ENCODE peak calls at places on chromosomes 3 and 15, in eight cellular contexts. B is OCI-LY7, H is MM.1S, F is SK-N-SH, Z is neural progenitor cell, A is HCT116, M is PC-3, Y is GM23338. L is an unnamed sample.

GRCh38 chr3:177647876-177648275 is 450.6 kb upstream of the TBL1XR1 start:
- DNase-seq in B (no peak), H (no peak), F (no peak), Z (no peak), A (no peak), M (no peak), Y (no peak), L (no peak)

GRCh38 chr3:23647706-23648258 is 158.0 kb upstream of the UBE2E1 start:
- DNase-seq in B (no peak), H (no peak), F (no peak), Z (no peak), A (no peak), M (no peak), Y (no peak), L (no peak)

GRCh38 chr3:57091471-57091870 is 31.0 kb downstream of the SPATA12 start:
- DNase-seq in B (no peak), H (no peak), F (no peak), Z (no peak), A (no peak), M (no peak), Y (no peak), L (no peak)

GRCh38 chr3:123552095-123552714 is 32.6 kb downstream of the HACD2 start:
- DNase-seq in B (peak; percentile 11), H (peak; percentile 36), F (peak; percentile 27), Z (peak; percentile 22), A (no peak), M (peak; percentile 63), Y (peak; percentile 73), L (no peak)

GRCh38 chr3:48656841-48657281 is 5.8 kb downstream of the CELSR3 start:
- DNase-seq in B (no peak), H (no peak), F (no peak), Z (no peak), A (no peak), M (no peak), Y (peak; percentile 70), L (no peak)

GRCh38 chr3:189937302-189938255 is 183.1 kb downstream of the P3H2 start:
- DNase-seq in B (no peak), H (no peak), F (no peak), Z (no peak), A (peak; percentile 99), M (peak; percentile 99), Y (no peak), L (no peak)

GRCh38 chr15:80140909-80141308 is 11.9 kb upstream of the FAH start:
- DNase-seq in B (no peak), H (no peak), F (no peak), Z (no peak), A (no peak), M (no peak), Y (no peak), L (no peak)

GRCh38 chr3:126356373-126357298 is 572 bp downstream of the KLF15 start:
- DNase-seq in B (peak; percentile 40), H (no peak), F (peak; percentile 82), Z (peak; percentile 72), A (no peak), M (no peak), Y (peak; percentile 41), L (peak; percentile 44)

GRCh38 chr3:136249091-136249490 is 1.0 kb upstream of the PCCB start:
- DNase-seq in B (peak; percentile 8), H (no peak), F (no peak), Z (no peak), A (no peak), M (no peak), Y (no peak), L (no peak)

GRCh38 chr3:48847586-48848423 is at the start of gene PRKAR2A:
- DNase-seq in B (peak; percentile 90), H (peak; percentile 90), F (peak; percentile 98), Z (peak; percentile 96), A (peak; percentile 79), M (peak; percentile 93), Y (peak; percentile 93), L (peak; percentile 96)

GRCh38 chr3:109597438-109597837 is 260.1 kb upstream of the DPPA4 start:
- DNase-seq in B (no peak), H (no peak), F (peak; percentile 36), Z (no peak), A (no peak), M (no peak), Y (no peak), L (no peak)

GRCh38 chr15:65385868-65386253 is 8.1 kb upstream of the IGDCC3 start:
- DNase-seq in B (no peak), H (no peak), F (no peak), Z (no peak), A (no peak), M (no peak), Y (no peak), L (no peak)

GRCh38 chr3:115758076-115758763 is 134.9 kb downstream of the GAP43 start:
- DNase-seq in B (no peak), H (no peak), F (no peak), Z (no peak), A (no peak), M (peak; percentile 16), Y (no peak), L (no peak)

GRCh38 chr3:170697803-170698350 is 112.0 kb upstream of the SLC7A14 start:
- DNase-seq in B (no peak), H (no peak), F (no peak), Z (peak; percentile 12), A (no peak), M (no peak), Y (peak; percentile 40), L (no peak)

GRCh38 chr3:107604057-107604802 is 81.5 kb downstream of the BBX start:
- DNase-seq in B (no peak), H (no peak), F (no peak), Z (no peak), A (no peak), M (no peak), Y (no peak), L (no peak)

GRCh38 chr3:124174463-124174862 is 182.5 kb upstream of the ROPN1 start:
- DNase-seq in B (no peak), H (no peak), F (peak; percentile 88), Z (no peak), A (no peak), M (peak; percentile 15), Y (no peak), L (peak; percentile 18)

GRCh38 chr3:51955893-51956770 is 951 bp downstream of the GPR62 start:
- DNase-seq in B (peak; percentile 36), H (no peak), F (peak; percentile 91), Z (peak; percentile 84), A (no peak), M (no peak), Y (peak; percentile 91), L (peak; percentile 77)

GRCh38 chr3:63934041-63934440 is 21.9 kb upstream of the SCAANT1 start:
- DNase-seq in B (no peak), H (no peak), F (no peak), Z (peak; percentile 70), A (no peak), M (no peak), Y (peak; percentile 37), L (no peak)
- TF ChIP-seq EZH2phosphoT487 in B (no peak), H (no peak), F (no peak), Z (no peak), A (no peak), M (no peak), Y (no peak), L (no peak)

GRCh38 chr3:100606894-100607512 is 2.4 kb upstream of the ADGRG7 start:
- DNase-seq in B (no peak), H (peak; percentile 53), F (no peak), Z (no peak), A (no peak), M (no peak), Y (no peak), L (no peak)

GRCh38 chr3:100602506-100603444 is 6.6 kb upstream of the ADGRG7 start:
- DNase-seq in B (no peak), H (peak; percentile 32), F (no peak), Z (no peak), A (peak; percentile 12), M (peak; percentile 75), Y (no peak), L (peak; percentile 63)

GRCh38 chr3:100600181-100601042 is 9.0 kb upstream of the ADGRG7 start:
- DNase-seq in B (no peak), H (peak; percentile 34), F (no peak), Z (no peak), A (no peak), M (no peak), Y (no peak), L (no peak)

GRCh38 chr3:100605358-100605757 is 4.0 kb upstream of the ADGRG7 start:
- DNase-seq in B (no peak), H (no peak), F (no peak), Z (peak; percentile 5), A (no peak), M (no peak), Y (no peak), L (no peak)

DNA sequence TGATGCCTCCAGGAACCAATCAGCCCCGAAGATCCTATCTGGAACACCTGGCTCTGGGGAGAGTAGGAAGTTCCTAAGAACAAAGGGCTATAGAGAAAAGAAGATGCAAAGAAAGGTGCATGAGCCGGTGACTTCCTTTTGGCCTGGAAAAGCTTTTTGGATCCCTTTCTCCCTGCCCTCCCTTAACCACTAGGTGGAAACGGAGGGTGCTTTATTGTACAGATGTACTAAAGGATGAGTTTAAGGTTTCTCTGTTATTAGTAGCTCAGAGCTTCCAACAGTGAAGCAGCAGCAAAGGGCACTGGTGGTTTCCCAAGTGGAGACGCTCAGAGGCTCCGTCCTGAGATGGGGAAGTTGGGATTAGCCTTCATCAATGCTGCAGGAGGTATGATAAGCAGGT is 6.0 kb upstream of the ADGRG7 start:
- DNase-seq in B (peak; percentile 6), H (peak; percentile 36), F (peak; percentile 40), Z (peak; percentile 43), A (peak; percentile 41), M (peak; percentile 80), Y (peak; percentile 77), L (peak; percentile 43)
- TF ChIP-seq CTCF in B (peak; percentile 51), H (peak; percentile 53), F (peak; percentile 62), Z (peak; percentile 53), A (peak; percentile 66), M (peak; percentile 81), Y (peak; percentile 66), L (peak; percentile 44)

GRCh38 chr3:73874596-73874995 is 249.9 kb upstream of the PDZRN3 start:
- DNase-seq in B (no peak), H (no peak), F (no peak), Z (no peak), A (no peak), M (no peak), Y (peak; percentile 17), L (no peak)

GRCh38 chr3:73863546-73864079 is 238.9 kb upstream of the PDZRN3 start:
- DNase-seq in B (no peak), H (no peak), F (no peak), Z (no peak), A (no peak), M (no peak), Y (no peak), L (no peak)

GRCh38 chr3:73867524-73867923 is 242.8 kb upstream of the PDZRN3 start:
- DNase-seq in B (no peak), H (no peak), F (no peak), Z (no peak), A (no peak), M (no peak), Y (no peak), L (no peak)

GRCh38 chr3:73868688-73869315 is 244.1 kb upstream of the PDZRN3 start:
- DNase-seq in B (no peak), H (peak; percentile 27), F (peak; percentile 48), Z (peak; percentile 52), A (no peak), M (peak; percentile 49), Y (peak; percentile 71), L (peak; percentile 68)
- TF ChIP-seq EZH2phosphoT487 in B (no peak), H (no peak), F (no peak), Z (no peak), A (no peak), M (no peak), Y (no peak), L (no peak)

GRCh38 chr3:157067114-157067513 is 92.8 kb downstream of the CCNL1 start:
- DNase-seq in B (no peak), H (peak; percentile 82), F (no peak), Z (no peak), A (no peak), M (no peak), Y (no peak), L (no peak)
- TF ChIP-seq CTCF in B (no peak), H (peak; percentile 32), F (no peak), Z (no peak), A (no peak), M (no peak), Y (no peak), L (no peak)

L was measured in hepatocyte.